ENCODE peak calls at places on chromosomes 5 and 9, in five cellular contexts. Q is tibial artery, Y is psoas muscle, T is K562, R is stomach. E is an unnamed sample. For H3K4me1, the result is how much of the 10 kb centered on the place peaks cover.

GRCh38 chr9:38153152-38153909 is 84.3 kb upstream of the SHB start:
- DNase-seq in R (peak), Y (no peak), T (no peak), Q (no peak), E (no peak)

GRCh38 chr9:21096172-21096900 is 18.6 kb upstream of the IFNB1 start:
- DNase-seq in T (no peak), Y (no peak), R (no peak), Q (no peak), E (no peak)

GRCh38 chr5:83077662-83078261 is 415 bp downstream of the XRCC4 start:
- DNase-seq in Q (no peak), R (no peak), T (peak), Y (no peak), E (no peak)

GRCh38 chr9:107059215-107059614 is 196.2 kb downstream of the ZNF462 start:
- DNase-seq in Q (no peak), T (no peak), Y (no peak), R (no peak), E (no peak)

GRCh38 chr9:76194896-76195295 is 199.3 kb downstream of the RFK start:
- DNase-seq in Q (no peak), Y (no peak), T (no peak), R (no peak), E (no peak)

GRCh38 chr5:174729075-174729680 is 4.8 kb downstream of the MSX2 start:
- DNase-seq in Y (no peak), Q (no peak), R (no peak), T (no peak), E (no peak)

GRCh38 chr9:14395300-14396082 is 81.5 kb upstream of the NFIB start:
- DNase-seq in Q (no peak), R (no peak), T (peak), Y (peak), E (no peak)

GRCh38 chr5:113869611-113870010 is 356.1 kb downstream of the YTHDC2 start:
- DNase-seq in Q (no peak), Y (no peak), R (no peak), T (no peak), E (no peak)

GRCh38 chr5:159581502-159582249 is 251.4 kb upstream of the IL12B start:
- DNase-seq in T (no peak), Y (no peak), R (no peak), Q (no peak), E (no peak)

GRCh38 chr5:43019615-43020293 is 20.4 kb downstream of the ANXA2R start:
- DNase-seq in R (peak), Q (no peak), Y (peak), T (no peak), E (peak)

GRCh38 chr5:168404366-168404765 is 81.9 kb upstream of the RARS1 start:
- DNase-seq in Q (no peak), T (no peak), Y (no peak), R (no peak), E (no peak)

GRCh38 chr9:89054865-89055495 is 63.7 kb downstream of the S1PR3 start:
- DNase-seq in Y (no peak), T (no peak), Q (no peak), R (no peak), E (no peak)

GRCh38 chr9:76588320-76588719 is 129.3 kb downstream of the GCNT1 start:
- DNase-seq in Q (no peak), T (no peak), R (no peak), Y (no peak), E (no peak)

GRCh38 chr5:39608024-39608423 is 183.2 kb upstream of the DAB2 start:
- DNase-seq in Y (no peak), R (no peak), T (no peak), Q (no peak), E (no peak)

GRCh38 chr5:1245901-1246576 is 20.9 kb downstream of the SLC6A18 start:
- DNase-seq in R (no peak), Y (no peak), T (no peak), Q (no peak), E (no peak)

GRCh38 chr5:35198096-35198495 is 32.2 kb downstream of the PRLR start:
- DNase-seq in Q (peak), R (peak), Y (peak), T (no peak), E (peak)

GRCh38 chr9:134025606-134026541 is 593 bp downstream of the BRD3OS start:
- DNase-seq in Y (peak), Q (peak), T (peak), R (peak), E (peak)

GRCh38 chr5:138370537-138370936 is 18.1 kb downstream of the KDM3B start:
- DNase-seq in T (no peak), R (no peak), Y (no peak), Q (no peak), E (no peak)

GRCh38 chr5:138372225-138372624 is 19.7 kb downstream of the KDM3B start:
- DNase-seq in Y (no peak), Q (no peak), T (no peak), R (no peak), E (no peak)

GRCh38 chr5:138371454-138371853 is 19.0 kb downstream of the KDM3B start:
- DNase-seq in T (no peak), Y (no peak), Q (no peak), R (no peak), E (no peak)

GRCh38 chr5:138369249-138369648 is 16.8 kb downstream of the KDM3B start:
- DNase-seq in Y (no peak), Q (no peak), T (no peak), R (no peak), E (no peak)

DNA sequence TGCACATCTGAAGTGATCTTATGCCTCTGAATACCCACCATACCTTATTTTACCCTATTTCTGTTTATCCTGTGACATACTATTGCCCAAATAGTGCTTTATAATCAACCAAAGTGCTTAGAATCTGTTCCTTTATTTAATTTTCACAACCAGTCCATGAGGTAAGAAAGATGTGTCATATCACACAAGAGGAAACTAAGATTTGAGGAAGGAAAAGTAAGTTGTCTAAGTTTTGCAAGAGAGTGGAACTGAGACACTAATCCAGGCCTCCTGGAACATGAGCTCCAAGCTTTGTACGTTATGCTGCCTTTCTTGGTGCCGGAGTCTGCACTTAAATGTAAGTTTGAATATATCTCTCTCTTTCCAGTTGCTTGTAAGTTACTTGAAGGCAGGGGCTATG is 17.2 kb downstream of the KDM3B start:
- DNase-seq in Q (no peak), T (no peak), Y (no peak), R (no peak), E (no peak)
- H3K4me1 ChIP-seq in Q (under half), T (under half), Y (half or more), R (half or more), E (half or more)

GRCh38 chr9:27467486-27467885 is 56.6 kb upstream of the IFNK start:
- DNase-seq in R (no peak), Y (no peak), Q (no peak), T (no peak), E (no peak)
- TF ChIP-seq CTCF in R (no peak), Y (no peak), Q (no peak), T (no peak), E (no peak)

DNA sequence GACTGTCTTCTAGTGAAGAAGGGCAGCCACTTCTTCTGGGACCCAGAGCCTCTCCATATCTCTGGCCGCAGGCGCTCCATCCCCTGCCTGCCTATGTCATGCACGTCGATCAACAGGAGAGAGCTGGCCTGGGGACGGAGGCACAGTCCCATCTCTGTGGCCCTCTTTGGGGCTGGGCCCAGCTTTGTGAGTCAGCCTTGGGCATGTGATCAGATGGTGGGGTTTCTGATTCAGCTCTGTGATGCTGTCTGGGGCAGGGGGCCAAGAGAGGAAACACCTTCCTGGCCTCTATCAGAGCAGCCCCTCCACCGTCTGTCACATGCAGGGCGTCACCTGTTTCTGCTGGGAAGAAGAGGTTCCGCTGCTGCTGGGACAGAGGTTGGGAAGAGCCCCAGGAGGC is 72.6 kb downstream of the MVB12B start:
- DNase-seq in Y (no peak), R (no peak), Q (no peak), T (no peak), E (no peak)
- H3K4me1 ChIP-seq in Y (under half), R (under half), Q (under half), T (under half), E (under half)

GRCh38 chr9:17219261-17219660 is 84.4 kb downstream of the CNTLN start:
- DNase-seq in R (no peak), Y (no peak), T (no peak), Q (no peak), E (no peak)
- TF ChIP-seq CTCF in R (no peak), Y (no peak), T (no peak), Q (no peak), E (no peak)

GRCh38 chr9:69193685-69194032 is 19.6 kb downstream of the TJP2 start:
- DNase-seq in R (no peak), Q (no peak), T (no peak), Y (no peak), E (no peak)
- H3K4me1 ChIP-seq in R (half or more), Q (under half), T (under half), Y (under half), E (half or more)

E was measured in lower lobe of right lung.